ENCODE peak calls at places on chromosomes 13 and 19, in four cellular contexts. One of them, this sample, is unnamed. For H3K9me3 and H3K27me3, the result is how much of the 10 kb centered on the place peaks cover.

GRCh38 chr13:105276571-105276970 is 1258.9 kb downstream of the EFNB2 start:
- DNase-seq in upper lobe of right lung: no peak
- DNase-seq in MM.1S: no peak
- DNase-seq in neuronal stem cell: no peak
- DNase-seq in this sample: no peak

GRCh38 chr19:18322318-18322758 is 538 bp downstream of the LSM4 start:
- DNase-seq in neuronal stem cell: no peak
- DNase-seq in upper lobe of right lung: no peak
- DNase-seq in MM.1S: peak
- DNase-seq in this sample: peak

GRCh38 chr13:25192936-25193335 is 20.8 kb upstream of the AMER2 start:
- DNase-seq in MM.1S: no peak
- DNase-seq in upper lobe of right lung: no peak
- DNase-seq in neuronal stem cell: no peak
- DNase-seq in this sample: no peak

GRCh38 chr13:105972306-105972721 is 563.1 kb downstream of the EFNB2 start:
- DNase-seq in MM.1S: no peak
- DNase-seq in neuronal stem cell: no peak
- DNase-seq in upper lobe of right lung: no peak
- DNase-seq in this sample: no peak

GRCh38 chr13:67064920-67065319 is 165.2 kb downstream of the PCDH9 start:
- DNase-seq in MM.1S: no peak
- DNase-seq in upper lobe of right lung: no peak
- DNase-seq in neuronal stem cell: no peak
- DNase-seq in this sample: no peak

GRCh38 chr13:101218484-101218883 is 197.8 kb downstream of the NALCN start:
- DNase-seq in upper lobe of right lung: no peak
- DNase-seq in MM.1S: no peak
- DNase-seq in neuronal stem cell: no peak
- DNase-seq in this sample: no peak

GRCh38 chr19:45976180-45976579 is 2.5 kb upstream of the NOVA2 start:
- DNase-seq in upper lobe of right lung: no peak
- DNase-seq in neuronal stem cell: no peak
- DNase-seq in MM.1S: no peak
- DNase-seq in this sample: peak

GRCh38 chr13:20672772-20673171 is 30.7 kb upstream of the IL17D start:
- DNase-seq in neuronal stem cell: no peak
- DNase-seq in upper lobe of right lung: no peak
- DNase-seq in MM.1S: no peak
- DNase-seq in this sample: no peak

GRCh38 chr13:38868870-38869269 is 121.8 kb downstream of the STOML3 start:
- DNase-seq in MM.1S: no peak
- DNase-seq in upper lobe of right lung: no peak
- DNase-seq in neuronal stem cell: no peak
- DNase-seq in this sample: no peak

GRCh38 chr13:113589251-113589960 is 4.9 kb downstream of the TFDP1 start:
- DNase-seq in neuronal stem cell: no peak
- DNase-seq in MM.1S: no peak
- DNase-seq in upper lobe of right lung: peak
- DNase-seq in this sample: peak

GRCh38 chr19:45484273-45484945 is 12.4 kb downstream of the RTN2 start:
- DNase-seq in upper lobe of right lung: no peak
- DNase-seq in neuronal stem cell: no peak
- DNase-seq in MM.1S: no peak
- DNase-seq in this sample: no peak

GRCh38 chr13:50588736-50589135 is 254.8 kb downstream of the DLEU7 start:
- DNase-seq in upper lobe of right lung: no peak
- DNase-seq in MM.1S: no peak
- DNase-seq in neuronal stem cell: no peak
- DNase-seq in this sample: no peak

GRCh38 chr13:50587839-50588373 is 255.6 kb downstream of the DLEU7 start:
- DNase-seq in neuronal stem cell: no peak
- DNase-seq in upper lobe of right lung: no peak
- DNase-seq in MM.1S: no peak
- DNase-seq in this sample: no peak

GRCh38 chr13:50584856-50585580 is 258.5 kb downstream of the DLEU7 start:
- DNase-seq in neuronal stem cell: no peak
- DNase-seq in upper lobe of right lung: no peak
- DNase-seq in MM.1S: no peak
- DNase-seq in this sample: no peak

GRCh38 chr13:50589139-50589538 is 254.4 kb downstream of the DLEU7 start:
- DNase-seq in MM.1S: no peak
- DNase-seq in neuronal stem cell: no peak
- DNase-seq in upper lobe of right lung: no peak
- DNase-seq in this sample: no peak

DNA sequence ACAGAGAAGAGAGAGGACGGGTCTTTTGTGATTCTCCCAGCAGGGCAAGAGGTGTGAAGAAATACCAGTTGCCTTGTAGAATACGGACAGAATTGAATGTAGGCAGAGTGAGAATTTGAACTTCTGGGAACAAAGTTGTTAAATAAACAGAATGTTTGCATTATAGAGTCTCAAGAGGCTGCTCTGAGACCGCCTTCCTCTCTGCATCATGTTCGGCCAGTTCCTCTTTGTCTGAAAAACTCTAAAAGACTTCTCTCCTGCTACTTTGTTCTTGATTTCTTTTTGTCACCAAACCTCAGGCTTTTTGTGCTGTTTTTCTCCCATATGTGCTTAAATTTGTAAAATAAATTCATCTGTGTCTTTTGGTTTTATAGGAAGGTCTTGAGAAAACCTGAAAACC is 256.4 kb downstream of the DLEU7 start:
- DNase-seq in MM.1S: no peak
- DNase-seq in upper lobe of right lung: no peak
- DNase-seq in neuronal stem cell: no peak
- DNase-seq in this sample: no peak
- H3K9me3 ChIP-seq in MM.1S: under half
- H3K9me3 ChIP-seq in upper lobe of right lung: under half
- H3K9me3 ChIP-seq in neuronal stem cell: under half
- H3K9me3 ChIP-seq in this sample: under half

GRCh38 chr13:83883061-83883523 is 818 bp upstream of the SLITRK1 start:
- DNase-seq in upper lobe of right lung: no peak
- DNase-seq in neuronal stem cell: no peak
- DNase-seq in MM.1S: no peak
- DNase-seq in this sample: no peak
- H3K27me3 ChIP-seq in upper lobe of right lung: under half
- H3K27me3 ChIP-seq in neuronal stem cell: under half
- H3K27me3 ChIP-seq in MM.1S: under half
- H3K27me3 ChIP-seq in this sample: under half

GRCh38 chr19:36113425-36113824 is 1.2 kb downstream of the POLR2I start:
- DNase-seq in MM.1S: no peak
- DNase-seq in upper lobe of right lung: no peak
- DNase-seq in neuronal stem cell: no peak
- DNase-seq in this sample: no peak
- H3K9me3 ChIP-seq in MM.1S: under half
- H3K9me3 ChIP-seq in upper lobe of right lung: under half
- H3K9me3 ChIP-seq in neuronal stem cell: under half
- H3K9me3 ChIP-seq in this sample: under half

GRCh38 chr19:10517760-10518443 is 655 bp upstream of the S1PR5 start:
- DNase-seq in neuronal stem cell: no peak
- DNase-seq in upper lobe of right lung: no peak
- DNase-seq in MM.1S: no peak
- DNase-seq in this sample: peak

GRCh38 chr19:10517361-10517759 is at the start of gene S1PR5:
- DNase-seq in MM.1S: no peak
- DNase-seq in upper lobe of right lung: peak
- DNase-seq in neuronal stem cell: no peak
- DNase-seq in this sample: no peak

GRCh38 chr19:10519421-10519820 is 2.2 kb upstream of the S1PR5 start:
- DNase-seq in upper lobe of right lung: no peak
- DNase-seq in MM.1S: no peak
- DNase-seq in neuronal stem cell: no peak
- DNase-seq in this sample: no peak

GRCh38 chr19:10516671-10517286 is 468 bp downstream of the S1PR5 start:
- DNase-seq in MM.1S: no peak
- DNase-seq in upper lobe of right lung: no peak
- DNase-seq in neuronal stem cell: no peak
- DNase-seq in this sample: peak

DNA sequence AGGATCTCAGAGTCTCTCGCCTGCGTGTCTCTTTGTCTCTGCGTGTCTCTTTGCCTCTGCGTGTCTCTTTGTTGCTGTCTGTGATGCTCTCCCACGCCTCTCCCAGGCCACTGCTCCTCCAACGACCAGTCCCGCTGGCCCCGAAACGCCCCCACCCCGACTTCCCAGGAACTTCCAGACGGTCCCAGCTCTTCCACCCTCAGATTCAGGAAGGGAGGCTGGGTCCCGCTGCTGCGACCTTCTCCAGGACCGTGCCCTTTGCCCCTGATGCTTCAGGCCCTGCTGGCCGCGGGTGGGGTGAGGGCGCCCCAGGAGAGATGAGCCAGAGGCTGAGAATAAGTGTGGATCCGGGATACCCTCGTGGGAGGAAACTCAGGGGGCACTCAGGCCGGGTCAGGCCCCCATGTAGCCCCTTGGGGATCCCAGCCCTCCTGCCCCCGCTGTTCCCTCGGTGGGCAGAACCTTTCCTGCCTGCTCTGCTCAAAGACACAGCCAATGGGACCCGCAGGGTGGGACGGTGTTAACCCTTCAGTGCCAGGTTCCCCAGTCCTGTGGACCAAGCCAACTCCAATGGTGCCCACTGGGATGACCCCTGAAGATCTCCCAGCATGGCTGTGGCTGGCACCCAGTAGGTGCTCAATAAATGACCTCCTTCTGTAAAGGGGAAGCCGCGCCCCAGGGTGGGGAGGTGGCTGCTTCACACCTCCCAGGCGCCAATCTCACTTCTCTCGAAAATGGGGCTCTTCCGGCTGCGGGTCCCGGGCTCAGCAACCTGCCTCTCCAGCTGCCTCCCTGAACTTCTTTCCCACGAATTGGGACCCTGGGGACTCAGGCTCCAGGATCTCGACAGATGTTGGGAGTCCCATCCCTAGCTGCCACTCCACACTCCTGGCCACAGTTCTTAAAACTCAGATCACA is 1.5 kb upstream of the S1PR5 start:
- DNase-seq in neuronal stem cell: no peak
- DNase-seq in upper lobe of right lung: no peak
- DNase-seq in MM.1S: no peak
- DNase-seq in this sample: no peak
- H3K27me3 ChIP-seq in neuronal stem cell: under half
- H3K27me3 ChIP-seq in upper lobe of right lung: half or more
- H3K27me3 ChIP-seq in MM.1S: half or more
- H3K27me3 ChIP-seq in this sample: under half

DNA sequence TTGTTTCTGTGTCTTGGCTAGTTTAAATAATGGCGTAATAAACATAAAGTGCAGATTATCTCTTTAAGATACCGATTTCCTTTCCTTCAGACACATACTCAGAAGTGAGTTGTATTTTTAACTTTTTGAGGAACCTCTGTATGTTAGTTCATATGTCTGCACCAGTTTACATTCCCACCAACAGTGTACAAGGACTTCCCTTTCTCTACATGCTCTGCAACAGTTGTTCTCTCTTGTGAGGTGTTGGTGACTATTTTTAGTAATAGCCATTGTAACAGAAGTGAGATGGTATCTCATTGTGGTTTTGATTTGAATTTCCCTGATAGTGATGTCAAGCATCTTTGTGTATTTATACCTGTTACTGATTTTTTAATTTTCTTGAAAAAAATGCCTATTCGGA is 418.6 kb downstream of the UQCRFS1 start:
- DNase-seq in MM.1S: no peak
- DNase-seq in upper lobe of right lung: no peak
- DNase-seq in neuronal stem cell: no peak
- DNase-seq in this sample: no peak
- H3K9me3 ChIP-seq in MM.1S: under half
- H3K9me3 ChIP-seq in upper lobe of right lung: under half
- H3K9me3 ChIP-seq in neuronal stem cell: under half
- H3K9me3 ChIP-seq in this sample: under half

DNA sequence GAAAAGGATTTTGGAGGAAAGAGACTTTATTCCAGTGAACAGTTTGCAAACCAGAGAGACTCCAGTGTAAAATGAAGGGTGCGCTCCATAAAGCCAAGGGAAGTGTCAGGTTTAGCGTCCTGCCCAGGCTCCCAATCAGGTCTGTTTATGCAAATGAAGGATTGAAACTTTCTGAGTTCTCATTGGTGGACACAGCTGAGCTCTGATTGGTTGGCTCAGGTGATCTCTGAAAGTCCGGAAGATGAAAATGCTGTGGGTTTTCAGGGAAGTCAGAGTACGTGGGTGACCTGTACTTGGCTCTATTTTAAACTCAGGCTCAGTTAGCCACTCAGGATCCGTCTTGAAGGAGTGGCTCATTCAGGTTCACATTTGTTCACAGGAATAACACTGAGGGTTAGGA is 28.7 kb upstream of the CD33 start:
- DNase-seq in MM.1S: no peak
- DNase-seq in upper lobe of right lung: no peak
- DNase-seq in neuronal stem cell: no peak
- DNase-seq in this sample: no peak
- H3K27me3 ChIP-seq in MM.1S: under half
- H3K27me3 ChIP-seq in upper lobe of right lung: under half
- H3K27me3 ChIP-seq in neuronal stem cell: under half
- H3K27me3 ChIP-seq in this sample: under half

GRCh38 chr19:9159891-9160290 is 18.9 kb upstream of the OR7D2 start:
- DNase-seq in MM.1S: no peak
- DNase-seq in upper lobe of right lung: no peak
- DNase-seq in neuronal stem cell: no peak
- DNase-seq in this sample: no peak
- H3K9me3 ChIP-seq in MM.1S: under half
- H3K9me3 ChIP-seq in upper lobe of right lung: under half
- H3K9me3 ChIP-seq in neuronal stem cell: half or more
- H3K9me3 ChIP-seq in this sample: under half

GRCh38 chr13:28822801-28823200 is 2.7 kb downstream of the MTUS2 start:
- DNase-seq in MM.1S: no peak
- DNase-seq in upper lobe of right lung: no peak
- DNase-seq in neuronal stem cell: no peak
- DNase-seq in this sample: no peak
- H3K27me3 ChIP-seq in MM.1S: under half
- H3K27me3 ChIP-seq in upper lobe of right lung: under half
- H3K27me3 ChIP-seq in neuronal stem cell: under half
- H3K27me3 ChIP-seq in this sample: under half

DNA sequence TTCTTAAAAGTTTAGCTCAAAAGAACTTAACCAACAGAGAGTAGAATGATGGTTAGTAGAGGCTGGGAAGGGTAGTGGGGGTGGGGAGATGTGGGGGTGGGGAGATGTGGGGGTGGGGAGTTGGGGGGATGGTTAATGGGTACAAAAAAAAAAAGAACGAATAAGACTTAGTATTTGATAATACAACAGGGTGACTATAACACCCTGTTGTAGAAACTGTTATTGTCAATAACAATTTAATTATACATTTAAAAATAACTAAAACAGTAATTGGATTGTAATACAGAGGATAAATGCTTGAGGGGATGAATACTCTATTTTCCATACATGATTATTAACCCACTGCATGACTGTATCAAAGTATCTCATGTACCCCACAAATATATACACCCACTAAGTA is 91.1 kb downstream of the ZC3H13 start:
- DNase-seq in upper lobe of right lung: no peak
- DNase-seq in MM.1S: no peak
- DNase-seq in neuronal stem cell: no peak
- DNase-seq in this sample: no peak
- H3K9me3 ChIP-seq in upper lobe of right lung: under half
- H3K9me3 ChIP-seq in MM.1S: under half
- H3K9me3 ChIP-seq in neuronal stem cell: under half
- H3K9me3 ChIP-seq in this sample: under half